ENCODE peak calls at places on chromosomes 6 and 20, in five cellular contexts. C is cardiac fibroblast, Y is ascending aorta, J is tibial nerve, G is astrocyte of the cerebellum. T is an unnamed sample.

GRCh38 chr20:1897486-1897885 is 2.3 kb downstream of the SIRPA start:
- DNase-seq in Y (no peak), C (peak; percentile 46), G (no peak), J (no peak), T (peak; percentile 17)

GRCh38 chr20:17816804-17817590 is 117.2 kb downstream of the BANF2 start:
- DNase-seq in C (no peak), G (no peak), J (no peak), Y (no peak), T (no peak)

GRCh38 chr20:53853451-53853713 is 217.0 kb downstream of the BCAS1 start:
- DNase-seq in G (no peak), Y (no peak), J (no peak), C (no peak), T (no peak)

GRCh38 chr6:11011787-11012234 is 32.3 kb downstream of the ELOVL2 start:
- DNase-seq in C (peak; percentile 76), Y (no peak), J (no peak), G (no peak), T (peak; percentile 86)

GRCh38 chr20:63978319-63979220 is 872 bp downstream of the SAMD10 start:
- DNase-seq in J (no peak), C (peak; percentile 44), Y (no peak), G (no peak), T (peak; percentile 76)

GRCh38 chr6:39188577-39188976 is 40.7 kb downstream of the KCNK5 start:
- DNase-seq in Y (no peak), C (no peak), J (no peak), G (no peak), T (no peak)

GRCh38 chr6:42781811-42782688 is at the start of gene BICRAL:
- DNase-seq in C (peak; percentile 93), G (peak; percentile 66), Y (no peak), J (peak; percentile 36), T (peak; percentile 82)

GRCh38 chr6:6825986-6826901 is 237.7 kb downstream of the LY86 start:
- DNase-seq in J (no peak), G (no peak), Y (no peak), C (peak; percentile 14), T (peak; percentile 81)

GRCh38 chr6:130841128-130841728 is 14.0 kb downstream of the SMLR1 start:
- DNase-seq in C (no peak), Y (no peak), G (peak; percentile 18), J (no peak), T (no peak)

GRCh38 chr6:133339543-133340384 is 98.6 kb downstream of the EYA4 start:
- DNase-seq in J (no peak), Y (no peak), C (no peak), G (no peak), T (no peak)

GRCh38 chr6:142653710-142654274 is 291.2 kb downstream of the HIVEP2 start:
- DNase-seq in G (no peak), Y (no peak), C (no peak), J (no peak), T (no peak)

GRCh38 chr20:46631874-46632446 is 19.3 kb downstream of the SLC13A3 start:
- DNase-seq in J (no peak), G (no peak), Y (no peak), C (no peak), T (no peak)

GRCh38 chr6:73309784-73310502 is 44.1 kb downstream of the DPPA5 start:
- DNase-seq in J (no peak), C (peak; percentile 65), Y (no peak), G (no peak), T (peak; percentile 59)

GRCh38 chr20:17883592-17884317 is 84.8 kb downstream of the SNX5 start:
- DNase-seq in J (no peak), Y (no peak), C (no peak), G (no peak), T (no peak)

GRCh38 chr6:24683297-24684296 is 16.7 kb downstream of the ACOT13 start:
- DNase-seq in Y (no peak), G (no peak), J (no peak), C (no peak), T (no peak)

GRCh38 chr6:113858067-113858604 is 991 bp downstream of the MARCKS start:
- DNase-seq in G (no peak), Y (no peak), J (peak; percentile 47), C (peak; percentile 52), T (peak; percentile 67)

GRCh38 chr20:31985152-31985551 is 17.2 kb downstream of the XKR7 start:
- DNase-seq in C (no peak), G (no peak), Y (no peak), J (no peak), T (no peak)

GRCh38 chr20:61842011-61842410 is 223.7 kb downstream of the TAF4 start:
- DNase-seq in C (no peak), Y (no peak), J (no peak), G (no peak), T (no peak)

GRCh38 chr6:106885659-106886058 is 88.9 kb downstream of the CD24 start:
- DNase-seq in J (no peak), G (no peak), C (no peak), Y (no peak), T (no peak)

GRCh38 chr6:42551202-42551601 is 12.6 kb upstream of the UBR2 start:
- DNase-seq in Y (no peak), J (no peak), G (no peak), C (no peak), T (peak; percentile 33)

GRCh38 chr6:18263561-18264337 is 581 bp downstream of the DEK start:
- DNase-seq in C (peak; percentile 72), J (peak; percentile 35), G (no peak), Y (no peak), T (peak; percentile 59)

GRCh38 chr6:26020291-26020982 is 57.8 kb downstream of the TRIM38 start:
- DNase-seq in C (peak; percentile 96), G (peak; percentile 86), J (peak; percentile 64), Y (peak; percentile 56), T (peak; percentile 90)

GRCh38 chr20:53707341-53708102 is 113.9 kb upstream of the ZNF217 start:
- DNase-seq in J (no peak), G (no peak), Y (no peak), C (peak; percentile 32), T (no peak)

GRCh38 chr6:2976571-2977085 is 5.3 kb upstream of the SERPINB6 start:
- DNase-seq in C (peak; percentile 30), Y (no peak), G (peak; percentile 62), J (no peak), T (peak; percentile 74)

GRCh38 chr6:37624606-37625574 is 72.8 kb downstream of the MDGA1 start:
- DNase-seq in Y (no peak), G (no peak), C (peak; percentile 43), J (no peak), T (peak; percentile 70)

GRCh38 chr6:46734867-46735719 is at the start of gene PLA2G7:
- DNase-seq in Y (no peak), G (no peak), J (no peak), C (no peak), T (peak; percentile 16)

GRCh38 chr20:56625837-56626236 is 3.3 kb upstream of the TFAP2C start:
- DNase-seq in C (no peak), J (no peak), Y (no peak), G (no peak), T (no peak)

GRCh38 chr6:136137008-136137689 is 113.0 kb downstream of the MTFR2 start:
- DNase-seq in G (no peak), J (no peak), C (peak; percentile 72), Y (no peak), T (no peak)

GRCh38 chr6:26183581-26184408 is 96.6 kb downstream of the HFE start:
- DNase-seq in J (no peak), G (peak; percentile 85), C (peak; percentile 93), Y (no peak), T (peak; percentile 56)

GRCh38 chr6:112269165-112269564 is 14.8 kb upstream of the LAMA4 start:
- DNase-seq in C (peak; percentile 76), J (no peak), Y (no peak), G (no peak), T (peak; percentile 54)

GRCh38 chr6:127051571-127052260 is 66.8 kb upstream of the RSPO3 start:
- DNase-seq in G (peak; percentile 81), C (peak; percentile 22), Y (no peak), J (no peak), T (no peak)

GRCh38 chr6:33768644-33769120 is 20.2 kb downstream of the LEMD2 start:
- DNase-seq in Y (no peak), G (peak; percentile 49), J (peak; percentile 66), C (peak; percentile 90), T (peak; percentile 74)

GRCh38 chr20:21269772-21270171 is 33.4 kb upstream of the XRN2 start:
- DNase-seq in G (no peak), J (no peak), Y (no peak), C (no peak), T (no peak)

DNA sequence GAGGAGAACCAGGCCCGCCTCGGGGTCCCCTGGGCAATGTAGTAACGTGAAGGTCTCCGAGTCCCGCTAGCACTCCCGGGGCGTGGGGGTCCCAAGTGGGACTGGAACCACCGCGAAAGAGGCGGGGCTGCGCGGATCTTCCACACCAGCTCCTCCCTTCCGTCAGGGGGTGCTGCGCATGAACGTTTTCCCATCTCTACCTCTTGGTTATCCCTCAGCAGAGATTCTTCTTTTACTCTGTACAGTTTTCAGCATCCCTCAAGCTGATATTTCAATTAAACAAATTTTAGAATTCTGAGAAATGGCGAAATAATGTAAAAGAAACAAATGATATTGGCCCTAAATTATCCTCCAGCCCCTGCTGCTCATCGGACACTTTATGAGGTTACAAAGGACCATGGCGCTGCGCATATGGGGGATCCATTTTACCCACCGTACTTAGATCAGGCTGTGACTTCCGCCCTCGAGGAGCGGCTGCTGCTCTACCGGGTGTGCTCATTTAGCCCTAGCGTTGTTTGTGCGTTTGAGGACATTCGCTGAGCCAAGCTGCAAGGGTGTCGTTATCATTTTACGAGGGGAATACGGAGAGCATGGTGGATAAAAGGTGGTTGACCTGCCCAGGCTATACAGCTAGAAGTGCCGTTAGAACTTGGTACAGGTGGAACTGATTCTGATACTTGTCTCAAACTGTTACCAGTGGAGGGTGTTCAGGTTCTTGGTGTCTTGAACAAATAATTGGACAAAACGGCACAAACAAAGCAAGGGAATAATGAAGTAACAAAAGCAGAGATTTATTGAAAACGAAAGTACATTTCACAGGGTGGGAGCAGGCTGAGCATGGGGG is 75.2 kb upstream of the CHD6 start:
- DNase-seq in Y (peak; percentile 38), C (peak; percentile 93), G (peak; percentile 68), J (peak; percentile 60), T (peak; percentile 71)
- TF ChIP-seq CTCF in Y (peak; percentile 55), C (peak; percentile 45), G (peak; percentile 46), J (peak; percentile 52), T (peak; percentile 24)

GRCh38 chr6:27312146-27312949 is at the start of gene POM121L2:
- DNase-seq in J (no peak), G (no peak), C (peak; percentile 53), Y (no peak), T (peak; percentile 84)
- TF ChIP-seq CTCF in J (peak; percentile 29), G (peak; percentile 66), C (peak; percentile 64), Y (peak; percentile 34), T (peak; percentile 87)

GRCh38 chr6:108746411-108746810 is 101.8 kb upstream of the ARMC2 start:
- DNase-seq in C (no peak), Y (no peak), J (no peak), G (no peak), T (peak; percentile 87)
- TF ChIP-seq CTCF in C (no peak), Y (no peak), J (no peak), G (no peak), T (no peak)

DNA sequence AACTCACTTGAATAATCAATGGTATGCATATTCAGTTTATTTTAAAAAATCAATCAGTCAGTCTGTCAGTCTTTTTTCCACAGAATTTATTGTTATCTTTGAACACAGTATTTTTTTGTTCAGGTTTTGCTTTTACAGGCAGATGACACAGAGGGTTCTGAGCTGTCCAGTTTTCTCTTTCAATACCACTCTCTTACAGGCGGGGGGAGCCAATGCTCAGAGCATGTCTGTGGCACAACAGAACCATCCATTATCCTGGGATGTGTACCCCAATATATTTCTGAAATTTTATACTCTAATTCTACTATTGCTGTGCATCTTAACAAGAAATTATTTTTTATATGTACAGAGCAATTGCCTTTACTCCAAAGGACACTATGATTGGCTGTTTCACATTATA is 21.2 kb downstream of the ROS1 start:
- DNase-seq in J (no peak), Y (no peak), C (peak; percentile 46), G (no peak), T (peak; percentile 51)
- TF ChIP-seq CTCF in J (no peak), Y (no peak), C (peak; percentile 50), G (peak; percentile 61), T (peak; percentile 41)

T was measured in MCF 10A.